ENCODE peak calls at places on chromosomes 13 and 19, in nine cellular contexts. One of them, this sample, is unnamed.
A peak's percentile ranks its signal among the peaks of the same experiment; 100 is the strongest.

GRCh38 chr13:27182844-27183497 is 11.4 kb upstream of the USP12 start:
- DNase-seq in left lung: no peak
- DNase-seq in neuronal stem cell: no peak
- DNase-seq in PC-3: peak; percentile 94
- DNase-seq in SK-N-SH: no peak
- DNase-seq in heart right ventricle: peak; percentile 41
- DNase-seq in transverse colon: no peak
- DNase-seq in cardiac muscle cell: peak; percentile 35
- DNase-seq in fibroblast of lung: peak; percentile 94
- DNase-seq in this sample: no peak

GRCh38 chr19:5661483-5661882 is 18.8 kb downstream of the MICOS13 start:
- DNase-seq in heart right ventricle: no peak
- DNase-seq in SK-N-SH: no peak
- DNase-seq in PC-3: no peak
- DNase-seq in fibroblast of lung: no peak
- DNase-seq in cardiac muscle cell: no peak
- DNase-seq in transverse colon: no peak
- DNase-seq in neuronal stem cell: no peak
- DNase-seq in left lung: no peak
- DNase-seq in this sample: no peak

GRCh38 chr19:7486923-7487322 is 1.9 kb downstream of the PEX11G start:
- DNase-seq in cardiac muscle cell: no peak
- DNase-seq in left lung: no peak
- DNase-seq in heart right ventricle: no peak
- DNase-seq in PC-3: no peak
- DNase-seq in transverse colon: no peak
- DNase-seq in neuronal stem cell: no peak
- DNase-seq in fibroblast of lung: no peak
- DNase-seq in SK-N-SH: no peak
- DNase-seq in this sample: no peak

GRCh38 chr13:101454767-101455166 is 2.3 kb downstream of the ITGBL1 start:
- DNase-seq in cardiac muscle cell: no peak
- DNase-seq in PC-3: peak; percentile 86
- DNase-seq in transverse colon: no peak
- DNase-seq in neuronal stem cell: no peak
- DNase-seq in SK-N-SH: no peak
- DNase-seq in fibroblast of lung: peak; percentile 85
- DNase-seq in heart right ventricle: no peak
- DNase-seq in left lung: no peak
- DNase-seq in this sample: no peak

GRCh38 chr13:102900193-102900608 is 54.4 kb downstream of the ERCC5 start:
- DNase-seq in SK-N-SH: no peak
- DNase-seq in PC-3: no peak
- DNase-seq in heart right ventricle: no peak
- DNase-seq in left lung: no peak
- DNase-seq in neuronal stem cell: no peak
- DNase-seq in fibroblast of lung: no peak
- DNase-seq in cardiac muscle cell: no peak
- DNase-seq in transverse colon: no peak
- DNase-seq in this sample: peak; percentile 55

GRCh38 chr13:36883829-36884228 is 36.2 kb downstream of the SMAD9 start:
- DNase-seq in cardiac muscle cell: no peak
- DNase-seq in SK-N-SH: no peak
- DNase-seq in PC-3: no peak
- DNase-seq in heart right ventricle: no peak
- DNase-seq in neuronal stem cell: no peak
- DNase-seq in transverse colon: no peak
- DNase-seq in fibroblast of lung: no peak
- DNase-seq in left lung: no peak
- DNase-seq in this sample: no peak

GRCh38 chr19:45156751-45157150 is 4.0 kb downstream of the NKPD1 start:
- DNase-seq in fibroblast of lung: no peak
- DNase-seq in cardiac muscle cell: no peak
- DNase-seq in PC-3: no peak
- DNase-seq in SK-N-SH: no peak
- DNase-seq in left lung: no peak
- DNase-seq in transverse colon: peak; percentile 41
- DNase-seq in heart right ventricle: no peak
- DNase-seq in neuronal stem cell: no peak
- DNase-seq in this sample: no peak

GRCh38 chr13:109803822-109804221 is 17.4 kb upstream of the IRS2 start:
- DNase-seq in neuronal stem cell: no peak
- DNase-seq in transverse colon: no peak
- DNase-seq in heart right ventricle: no peak
- DNase-seq in SK-N-SH: no peak
- DNase-seq in PC-3: peak; percentile 79
- DNase-seq in left lung: no peak
- DNase-seq in cardiac muscle cell: no peak
- DNase-seq in fibroblast of lung: no peak
- DNase-seq in this sample: no peak

GRCh38 chr13:112790735-112791641 is 101.2 kb downstream of the ATP11A start:
- DNase-seq in cardiac muscle cell: no peak
- DNase-seq in heart right ventricle: no peak
- DNase-seq in neuronal stem cell: no peak
- DNase-seq in fibroblast of lung: peak; percentile 43
- DNase-seq in SK-N-SH: no peak
- DNase-seq in transverse colon: no peak
- DNase-seq in left lung: peak; percentile 68
- DNase-seq in PC-3: no peak
- DNase-seq in this sample: no peak

GRCh38 chr13:78030351-78030750 is 111.7 kb upstream of the EDNRB start:
- DNase-seq in fibroblast of lung: no peak
- DNase-seq in heart right ventricle: no peak
- DNase-seq in SK-N-SH: no peak
- DNase-seq in cardiac muscle cell: no peak
- DNase-seq in left lung: no peak
- DNase-seq in PC-3: no peak
- DNase-seq in neuronal stem cell: peak; percentile 8
- DNase-seq in transverse colon: no peak
- DNase-seq in this sample: no peak

GRCh38 chr19:49331616-49332055 is 3.6 kb upstream of the CD37 start:
- DNase-seq in heart right ventricle: no peak
- DNase-seq in left lung: no peak
- DNase-seq in cardiac muscle cell: peak; percentile 36
- DNase-seq in fibroblast of lung: peak; percentile 51
- DNase-seq in transverse colon: no peak
- DNase-seq in SK-N-SH: peak; percentile 63
- DNase-seq in PC-3: peak; percentile 55
- DNase-seq in neuronal stem cell: no peak
- DNase-seq in this sample: peak; percentile 58

GRCh38 chr19:47417746-47418594 is 1.4 kb downstream of the MEIS3 start:
- DNase-seq in cardiac muscle cell: no peak
- DNase-seq in fibroblast of lung: no peak
- DNase-seq in heart right ventricle: no peak
- DNase-seq in neuronal stem cell: no peak
- DNase-seq in SK-N-SH: peak; percentile 32
- DNase-seq in transverse colon: no peak
- DNase-seq in PC-3: no peak
- DNase-seq in left lung: no peak
- DNase-seq in this sample: no peak

GRCh38 chr19:4814625-4815425 is 16.7 kb downstream of the TICAM1 start:
- DNase-seq in heart right ventricle: no peak
- DNase-seq in neuronal stem cell: no peak
- DNase-seq in transverse colon: no peak
- DNase-seq in SK-N-SH: no peak
- DNase-seq in cardiac muscle cell: no peak
- DNase-seq in left lung: no peak
- DNase-seq in fibroblast of lung: peak; percentile 47
- DNase-seq in PC-3: no peak
- DNase-seq in this sample: no peak

DNA sequence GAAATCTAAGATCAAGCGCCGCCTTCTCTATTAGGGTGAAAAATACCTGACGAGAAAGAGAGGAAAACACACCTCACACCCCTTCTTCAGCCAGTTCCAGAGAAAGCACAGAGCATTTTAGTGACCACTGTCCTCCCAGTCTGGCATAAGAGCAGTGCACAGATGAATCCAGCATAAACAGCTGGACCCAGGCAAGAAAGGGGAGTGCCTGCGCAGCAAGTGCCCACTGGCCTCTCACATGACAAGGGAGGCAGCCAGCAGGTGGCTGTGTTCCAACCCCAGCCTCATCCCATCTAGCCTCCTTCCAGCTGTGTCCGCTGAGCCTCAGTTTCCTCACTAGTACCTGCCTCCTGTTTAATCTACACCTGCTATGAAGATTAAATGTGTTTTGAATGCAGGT is 8.0 kb downstream of the MED26 start:
- DNase-seq in left lung: no peak
- DNase-seq in PC-3: no peak
- DNase-seq in heart right ventricle: no peak
- DNase-seq in neuronal stem cell: no peak
- DNase-seq in cardiac muscle cell: no peak
- DNase-seq in fibroblast of lung: no peak
- DNase-seq in transverse colon: no peak
- DNase-seq in SK-N-SH: no peak
- DNase-seq in this sample: no peak
- H3K4me3 ChIP-seq in left lung: no peak overlapping the region
- H3K4me3 ChIP-seq in PC-3: no peak overlapping the region
- H3K4me3 ChIP-seq in heart right ventricle: no peak overlapping the region
- H3K4me3 ChIP-seq in neuronal stem cell: no peak overlapping the region
- H3K4me3 ChIP-seq in cardiac muscle cell: no peak overlapping the region
- H3K4me3 ChIP-seq in fibroblast of lung: no peak overlapping the region
- H3K4me3 ChIP-seq in transverse colon: no peak overlapping the region
- H3K4me3 ChIP-seq in SK-N-SH: no peak overlapping the region
- H3K4me3 ChIP-seq in this sample: no peak overlapping the region

DNA sequence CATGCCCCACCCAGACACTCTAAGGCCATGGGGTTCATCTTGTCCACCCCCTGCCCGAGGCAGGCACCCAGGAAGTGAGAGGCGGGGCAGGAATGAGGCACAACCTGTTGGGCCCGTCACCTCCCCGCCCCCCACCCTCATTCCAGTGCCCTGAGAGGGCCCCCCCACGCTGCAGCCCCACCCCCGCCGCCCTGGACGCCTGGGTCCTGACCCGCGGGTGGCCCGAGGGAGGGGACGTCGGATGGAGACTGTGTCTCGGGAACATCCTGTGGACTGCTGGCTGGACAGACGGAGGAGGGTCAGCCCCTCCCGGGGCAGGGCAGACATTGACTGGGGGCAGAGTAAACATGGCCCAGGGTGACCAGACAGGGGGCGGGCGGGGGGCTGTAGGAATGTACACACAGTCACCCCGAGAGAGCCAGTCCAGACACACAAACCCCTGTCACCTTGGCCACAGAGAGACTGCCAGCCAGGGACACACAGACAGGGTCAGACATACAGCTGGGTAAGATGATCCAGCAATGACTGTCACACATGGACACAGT is 7.4 kb upstream of the JUNB start:
- DNase-seq in cardiac muscle cell: no peak
- DNase-seq in SK-N-SH: no peak
- DNase-seq in neuronal stem cell: no peak
- DNase-seq in transverse colon: peak; percentile 73
- DNase-seq in PC-3: peak; percentile 75
- DNase-seq in heart right ventricle: peak; percentile 63
- DNase-seq in left lung: no peak
- DNase-seq in fibroblast of lung: no peak
- DNase-seq in this sample: peak; percentile 85
- H3K4me1 ChIP-seq in cardiac muscle cell: peaks cover 34% of the 10 kb centered on the region
- H3K4me1 ChIP-seq in SK-N-SH: peaks cover 47% of the 10 kb centered on the region
- H3K4me1 ChIP-seq in neuronal stem cell: peaks cover 19% of the 10 kb centered on the region
- H3K4me1 ChIP-seq in transverse colon: peaks cover 78% of the 10 kb centered on the region
- H3K4me1 ChIP-seq in PC-3: peaks cover 69% of the 10 kb centered on the region
- H3K4me1 ChIP-seq in heart right ventricle: peaks cover 63% of the 10 kb centered on the region
- H3K4me1 ChIP-seq in left lung: peaks cover 97% of the 10 kb centered on the region
- H3K4me1 ChIP-seq in fibroblast of lung: peaks cover 45% of the 10 kb centered on the region
- H3K4me1 ChIP-seq in this sample: peaks cover 44% of the 10 kb centered on the region

GRCh38 chr19:12985049-12985776 is 10.1 kb upstream of the NFIX start:
- DNase-seq in cardiac muscle cell: no peak
- DNase-seq in left lung: no peak
- DNase-seq in fibroblast of lung: peak; percentile 79
- DNase-seq in neuronal stem cell: no peak
- DNase-seq in PC-3: no peak
- DNase-seq in transverse colon: peak; percentile 88
- DNase-seq in heart right ventricle: peak; percentile 51
- DNase-seq in SK-N-SH: no peak
- DNase-seq in this sample: no peak

GRCh38 chr19:12987781-12988180 is 7.5 kb upstream of the NFIX start:
- DNase-seq in cardiac muscle cell: no peak
- DNase-seq in SK-N-SH: no peak
- DNase-seq in transverse colon: no peak
- DNase-seq in PC-3: no peak
- DNase-seq in left lung: no peak
- DNase-seq in neuronal stem cell: no peak
- DNase-seq in heart right ventricle: no peak
- DNase-seq in fibroblast of lung: no peak
- DNase-seq in this sample: no peak

GRCh38 chr19:12984683-12985048 is 10.6 kb upstream of the NFIX start:
- DNase-seq in cardiac muscle cell: no peak
- DNase-seq in heart right ventricle: no peak
- DNase-seq in transverse colon: no peak
- DNase-seq in left lung: no peak
- DNase-seq in PC-3: no peak
- DNase-seq in fibroblast of lung: no peak
- DNase-seq in SK-N-SH: no peak
- DNase-seq in neuronal stem cell: no peak
- DNase-seq in this sample: no peak

GRCh38 chr19:12987190-12987589 is 8.1 kb upstream of the NFIX start:
- DNase-seq in left lung: no peak
- DNase-seq in transverse colon: no peak
- DNase-seq in neuronal stem cell: no peak
- DNase-seq in cardiac muscle cell: no peak
- DNase-seq in PC-3: no peak
- DNase-seq in fibroblast of lung: no peak
- DNase-seq in SK-N-SH: no peak
- DNase-seq in heart right ventricle: no peak
- DNase-seq in this sample: no peak

GRCh38 chr19:12986726-12987125 is 8.5 kb upstream of the NFIX start:
- DNase-seq in heart right ventricle: no peak
- DNase-seq in cardiac muscle cell: no peak
- DNase-seq in fibroblast of lung: no peak
- DNase-seq in PC-3: no peak
- DNase-seq in SK-N-SH: no peak
- DNase-seq in transverse colon: no peak
- DNase-seq in left lung: no peak
- DNase-seq in neuronal stem cell: no peak
- DNase-seq in this sample: no peak
- H3K27me3 ChIP-seq in heart right ventricle: no peaks in the 10 kb centered on the region
- H3K27me3 ChIP-seq in cardiac muscle cell: peaks cover 100% of the 10 kb centered on the region
- H3K27me3 ChIP-seq in fibroblast of lung: no peaks in the 10 kb centered on the region
- H3K27me3 ChIP-seq in PC-3: no peaks in the 10 kb centered on the region
- H3K27me3 ChIP-seq in SK-N-SH: no peaks in the 10 kb centered on the region
- H3K27me3 ChIP-seq in transverse colon: no peaks in the 10 kb centered on the region
- H3K27me3 ChIP-seq in left lung: no peaks in the 10 kb centered on the region
- H3K27me3 ChIP-seq in neuronal stem cell: peaks cover 87% of the 10 kb centered on the region
- H3K27me3 ChIP-seq in this sample: no peaks in the 10 kb centered on the region

DNA sequence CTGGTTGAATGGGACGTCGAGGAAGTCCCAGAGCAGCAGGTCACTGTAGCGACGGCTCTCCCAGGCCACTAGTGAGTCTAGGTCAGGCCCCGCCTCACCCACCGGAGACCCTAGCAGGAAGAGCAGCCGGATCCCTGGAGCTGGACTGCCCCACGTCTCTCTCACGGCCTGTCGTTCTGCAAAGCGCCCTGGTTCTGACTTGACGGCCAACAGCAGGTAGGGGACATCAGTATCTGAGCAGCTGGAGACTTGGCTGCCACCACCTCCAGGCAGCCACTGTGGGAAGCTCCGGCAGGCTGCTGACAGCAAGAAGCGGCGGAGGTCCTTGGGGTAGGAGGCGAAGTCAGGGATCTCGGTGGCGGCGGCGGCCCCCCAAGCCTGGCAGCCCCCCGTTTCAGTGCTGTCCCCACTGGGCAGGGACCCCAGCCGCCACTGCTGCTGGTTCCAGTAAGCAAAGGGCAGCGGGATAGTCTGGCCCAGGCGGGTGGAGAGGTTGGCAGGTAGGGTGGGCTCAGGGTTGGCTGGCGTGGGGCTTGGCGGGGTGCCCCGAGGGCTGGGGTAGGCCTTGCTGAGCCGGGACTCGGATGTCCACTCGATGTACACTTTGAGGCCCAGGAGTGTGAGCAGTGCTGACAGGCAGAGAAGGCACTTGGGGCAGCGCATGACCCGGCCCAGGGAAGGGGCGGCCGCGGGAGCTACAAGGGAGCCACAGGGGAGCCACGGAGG is 895 bp downstream of the B3GNT8 start:
- DNase-seq in neuronal stem cell: no peak
- DNase-seq in heart right ventricle: no peak
- DNase-seq in left lung: no peak
- DNase-seq in transverse colon: no peak
- DNase-seq in cardiac muscle cell: peak; percentile 20
- DNase-seq in SK-N-SH: no peak
- DNase-seq in PC-3: no peak
- DNase-seq in fibroblast of lung: no peak
- DNase-seq in this sample: no peak
- H3K4me3 ChIP-seq in neuronal stem cell: peak overlapping the region; percentile 42
- H3K4me3 ChIP-seq in heart right ventricle: peak overlapping the region; percentile 64
- H3K4me3 ChIP-seq in left lung: peak overlapping the region; percentile 71
- H3K4me3 ChIP-seq in transverse colon: peak overlapping the region; percentile 68
- H3K4me3 ChIP-seq in cardiac muscle cell: peak overlapping the region; percentile 22
- H3K4me3 ChIP-seq in SK-N-SH: no peak overlapping the region
- H3K4me3 ChIP-seq in PC-3: no peak overlapping the region
- H3K4me3 ChIP-seq in fibroblast of lung: peak overlapping the region; percentile 60
- H3K4me3 ChIP-seq in this sample: peak overlapping the region; percentile 47

This sample was measured in Caco-2.